ENCODE peak calls at places on chromosomes 13 and 19, in six cellular contexts. G is body of pancreas, A is kidney epithelial cell, P is AG09309, C is psoas muscle, U is WERI-Rb-1. E is an unnamed sample.

GRCh38 chr19:47324502-47324901 is 7.5 kb upstream of the C5AR2 start:
- DNase-seq in P (no peak), A (no peak), C (no peak), U (no peak), G (peak; percentile 74), E (no peak)

GRCh38 chr13:98807774-98808173 is 55.3 kb upstream of the SLC15A1 start:
- DNase-seq in C (no peak), P (no peak), U (no peak), A (no peak), G (no peak), E (no peak)

GRCh38 chr19:10419646-10420443 is 493 bp upstream of the PDE4A start:
- DNase-seq in A (no peak), C (peak; percentile 62), G (no peak), U (peak; percentile 99), P (no peak), E (peak; percentile 88)

GRCh38 chr19:29302002-29302928 is 89.3 kb upstream of the UQCRFS1 start:
- DNase-seq in A (no peak), U (no peak), G (no peak), C (no peak), P (no peak), E (no peak)

GRCh38 chr13:100330662-100331061 is 241.8 kb downstream of the PCCA start:
- DNase-seq in P (no peak), A (no peak), C (no peak), G (no peak), U (no peak), E (no peak)

GRCh38 chr13:40484981-40485380 is 181.5 kb downstream of the FOXO1 start:
- DNase-seq in C (no peak), P (no peak), G (peak; percentile 74), A (no peak), U (no peak), E (no peak)

GRCh38 chr19:17020823-17021222 is 5.8 kb downstream of the CPAMD8 start:
- DNase-seq in P (no peak), A (no peak), C (no peak), U (no peak), G (no peak), E (no peak)

GRCh38 chr13:48827709-48828108 is 148.0 kb upstream of the FNDC3A start:
- DNase-seq in P (no peak), U (no peak), A (no peak), G (no peak), C (no peak), E (no peak)

GRCh38 chr13:43874512-43875092 is 4.9 kb downstream of the CCDC122 start:
- DNase-seq in G (no peak), P (no peak), U (no peak), A (no peak), C (no peak), E (no peak)

GRCh38 chr13:91813255-91813654 is 414.8 kb downstream of the GPC5 start:
- DNase-seq in A (no peak), P (no peak), C (no peak), G (no peak), U (no peak), E (no peak)

GRCh38 chr13:91817250-91817649 is 418.8 kb downstream of the GPC5 start:
- DNase-seq in A (no peak), U (peak; percentile 36), C (no peak), G (no peak), P (no peak), E (no peak)
- TF ChIP-seq CTCF in A (peak; percentile 35), U (peak; percentile 46), C (peak; percentile 13), G (no peak), P (no peak), E (no peak)

DNA sequence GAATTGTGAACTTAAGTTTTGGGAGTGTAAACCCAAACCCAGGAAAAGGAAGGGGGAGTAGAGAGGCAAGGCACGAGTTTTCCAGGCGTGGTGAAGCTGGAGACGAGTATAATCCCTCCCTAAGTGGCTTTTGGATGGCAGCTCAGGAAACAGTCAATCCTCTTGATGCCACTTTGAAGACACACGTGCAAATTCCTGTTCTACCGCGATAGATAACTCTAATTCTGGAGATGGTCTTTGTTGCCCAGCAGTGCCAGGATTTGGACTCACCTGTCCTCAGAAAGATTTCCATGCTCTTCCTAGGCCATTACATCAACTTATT is 2.0 kb downstream of the HS6ST3 start:
- DNase-seq in A (no peak), U (peak; percentile 38), G (no peak), P (no peak), C (no peak), E (no peak)
- H3K4me3 ChIP-seq in A (no peak overlapping the region), U (peak overlapping the region; percentile 35), G (peak overlapping the region; percentile 27), P (no peak overlapping the region), C (peak overlapping the region; percentile 61), E (no peak overlapping the region)

GRCh38 chr19:54096642-54097106 is 3.9 kb downstream of the OSCAR start:
- DNase-seq in U (no peak), A (no peak), C (no peak), P (peak; percentile 16), G (no peak), E (no peak)
- TF ChIP-seq CTCF in U (no peak), A (peak; percentile 31), C (no peak), P (peak; percentile 60), G (peak; percentile 11), E (peak; percentile 46)

GRCh38 chr13:33544308-33544707 is 258.8 kb upstream of the STARD13 start:
- DNase-seq in A (no peak), P (no peak), G (no peak), U (no peak), C (no peak), E (no peak)

GRCh38 chr13:33543631-33544030 is 258.1 kb upstream of the STARD13 start:
- DNase-seq in U (no peak), G (no peak), A (no peak), P (no peak), C (no peak), E (no peak)

GRCh38 chr13:33543089-33543459 is 257.5 kb upstream of the STARD13 start:
- DNase-seq in U (no peak), C (no peak), A (no peak), G (no peak), P (no peak), E (no peak)

GRCh38 chr13:33542309-33543088 is 256.9 kb upstream of the STARD13 start:
- DNase-seq in G (peak; percentile 99), C (peak; percentile 99), U (peak; percentile 97), P (peak; percentile 99), A (peak; percentile 96), E (peak; percentile 99)

GRCh38 chr13:33541962-33542308 is 256.4 kb upstream of the STARD13 start:
- DNase-seq in A (no peak), G (no peak), C (no peak), P (no peak), U (no peak), E (no peak)
- H3K4me3 ChIP-seq in A (peak overlapping the region; percentile 41), G (no peak overlapping the region), C (peak overlapping the region; percentile 69), P (peak overlapping the region; percentile 49), U (peak overlapping the region; percentile 92), E (peak overlapping the region; percentile 35)

GRCh38 chr13:32587014-32587773 is 942 bp downstream of the PDS5B start:
- DNase-seq in G (peak; percentile 73), U (peak; percentile 74), P (no peak), C (peak; percentile 87), A (no peak), E (no peak)
- TF ChIP-seq CTCF in G (no peak), U (no peak), P (no peak), C (peak; percentile 10), A (no peak), E (no peak)

E was measured in HFF-Myc.